ENCODE peak calls at places on chromosomes 7 and 10, in five cellular contexts. One of them, this sample, is unnamed.
A peak's percentile ranks its signal among the peaks of the same experiment; 100 is the strongest.

GRCh38 chr7:17136156-17136555 is 162.3 kb upstream of the AHR start:
- DNase-seq in stromal cell of bone marrow: no peak
- DNase-seq in HT-29: no peak
- DNase-seq in lower leg skin: no peak
- DNase-seq in tibial artery: no peak
- DNase-seq in this sample: no peak

GRCh38 chr10:35626971-35627507 is 15.1 kb downstream of the FZD8 start:
- DNase-seq in stromal cell of bone marrow: peak; percentile 52
- DNase-seq in HT-29: no peak
- DNase-seq in lower leg skin: no peak
- DNase-seq in tibial artery: no peak
- DNase-seq in this sample: no peak

GRCh38 chr7:70793767-70794166 is 338.2 kb upstream of the GALNT17 start:
- DNase-seq in stromal cell of bone marrow: no peak
- DNase-seq in HT-29: no peak
- DNase-seq in lower leg skin: no peak
- DNase-seq in tibial artery: no peak
- DNase-seq in this sample: no peak

GRCh38 chr10:36021096-36021495 is 379.0 kb upstream of the FZD8 start:
- DNase-seq in stromal cell of bone marrow: peak; percentile 5
- DNase-seq in HT-29: no peak
- DNase-seq in lower leg skin: no peak
- DNase-seq in tibial artery: no peak
- DNase-seq in this sample: no peak

GRCh38 chr7:12094365-12094921 is 116.7 kb upstream of the TMEM106B start:
- DNase-seq in stromal cell of bone marrow: no peak
- DNase-seq in HT-29: no peak
- DNase-seq in lower leg skin: no peak
- DNase-seq in tibial artery: no peak
- DNase-seq in this sample: no peak

GRCh38 chr10:102597131-102597891 is 47.0 kb upstream of the TRIM8 start:
- DNase-seq in stromal cell of bone marrow: no peak
- DNase-seq in HT-29: no peak
- DNase-seq in lower leg skin: no peak
- DNase-seq in tibial artery: no peak
- DNase-seq in this sample: no peak

GRCh38 chr7:55066479-55066878 is 47.7 kb downstream of the EGFR start:
- DNase-seq in stromal cell of bone marrow: no peak
- DNase-seq in HT-29: peak; percentile 53
- DNase-seq in lower leg skin: no peak
- DNase-seq in tibial artery: no peak
- DNase-seq in this sample: no peak

GRCh38 chr10:71463111-71463510 is 66.4 kb downstream of the CDH23 start:
- DNase-seq in stromal cell of bone marrow: no peak
- DNase-seq in HT-29: no peak
- DNase-seq in lower leg skin: no peak
- DNase-seq in tibial artery: no peak
- DNase-seq in this sample: no peak

GRCh38 chr7:44292876-44293560 is 32.4 kb downstream of the CAMK2B start:
- DNase-seq in stromal cell of bone marrow: no peak
- DNase-seq in HT-29: no peak
- DNase-seq in lower leg skin: no peak
- DNase-seq in tibial artery: peak; percentile 48
- DNase-seq in this sample: peak; percentile 18

GRCh38 chr10:129784891-129785290 is 179.2 kb downstream of the EBF3 start:
- DNase-seq in stromal cell of bone marrow: no peak
- DNase-seq in HT-29: no peak
- DNase-seq in lower leg skin: no peak
- DNase-seq in tibial artery: peak; percentile 50
- DNase-seq in this sample: no peak

GRCh38 chr10:22803201-22803895 is 89.0 kb upstream of the PIP4K2A start:
- DNase-seq in stromal cell of bone marrow: no peak
- DNase-seq in HT-29: no peak
- DNase-seq in lower leg skin: no peak
- DNase-seq in tibial artery: no peak
- DNase-seq in this sample: no peak

GRCh38 chr10:126511917-126512487 is 123.7 kb upstream of the ADAM12 start:
- DNase-seq in stromal cell of bone marrow: no peak
- DNase-seq in HT-29: no peak
- DNase-seq in lower leg skin: no peak
- DNase-seq in tibial artery: no peak
- DNase-seq in this sample: no peak

GRCh38 chr7:129536323-129536722 is 34.0 kb downstream of the SMKR1 start:
- DNase-seq in stromal cell of bone marrow: no peak
- DNase-seq in HT-29: no peak
- DNase-seq in lower leg skin: no peak
- DNase-seq in tibial artery: no peak
- DNase-seq in this sample: no peak

GRCh38 chr7:91784469-91784868 is 96.0 kb downstream of the MTERF1 start:
- DNase-seq in stromal cell of bone marrow: peak; percentile 51
- DNase-seq in HT-29: peak; percentile 48
- DNase-seq in lower leg skin: no peak
- DNase-seq in tibial artery: no peak
- DNase-seq in this sample: peak; percentile 27

GRCh38 chr10:16945566-16945965 is 128.3 kb upstream of the RSU1 start:
- DNase-seq in stromal cell of bone marrow: no peak
- DNase-seq in HT-29: no peak
- DNase-seq in lower leg skin: no peak
- DNase-seq in tibial artery: no peak
- DNase-seq in this sample: no peak

GRCh38 chr7:74143383-74143782 is 30.8 kb upstream of the EIF4H start:
- DNase-seq in stromal cell of bone marrow: no peak
- DNase-seq in HT-29: no peak
- DNase-seq in lower leg skin: no peak
- DNase-seq in tibial artery: no peak
- DNase-seq in this sample: no peak

This sample was measured in D341Med.